ENCODE peak calls at places on chromosome 21, in five cellular contexts. U is heart left ventricle; P is trophoblast cell; G is adipocyte; Y is CD8-positive, alpha-beta memory T cell. L is an unnamed sample.

GRCh38 chr21:33661146-33661545 is 18.8 kb downstream of the ITSN1 start:
- DNase-seq in U (no peak), P (no peak), G (no peak), Y (no peak), L (no peak)

GRCh38 chr21:33578214-33578613 is 10.3 kb downstream of the DONSON start:
- DNase-seq in U (no peak), P (no peak), G (peak; percentile 13), Y (no peak), L (no peak)

GRCh38 chr21:27134513-27134912 is 167.6 kb upstream of the ADAMTS5 start:
- DNase-seq in U (no peak), P (no peak), G (no peak), Y (no peak), L (no peak)

GRCh38 chr21:17784604-17785402 is 34.4 kb downstream of the C21orf91 start:
- DNase-seq in U (no peak), P (no peak), G (no peak), Y (no peak), L (no peak)

GRCh38 chr21:44529503-44530125 is 10.4 kb downstream of the KRTAP10-1 start:
- DNase-seq in U (no peak), P (no peak), G (no peak), Y (no peak), L (no peak)

GRCh38 chr21:17352937-17353655 is 159.7 kb upstream of the CXADR start:
- DNase-seq in U (no peak), P (no peak), G (no peak), Y (no peak), L (no peak)

GRCh38 chr21:14757533-14758327 is 211.6 kb upstream of the SAMSN1 start:
- DNase-seq in U (no peak), P (no peak), G (no peak), Y (no peak), L (no peak)

GRCh38 chr21:26557106-26557505 is 16.0 kb downstream of the CYYR1 start:
- DNase-seq in U (no peak), P (no peak), G (no peak), Y (no peak), L (no peak)

GRCh38 chr21:28334407-28334806 is 658.3 kb downstream of the LTN1 start:
- DNase-seq in U (no peak), P (no peak), G (no peak), Y (no peak), L (no peak)

GRCh38 chr21:29219165-29219770 is 79.5 kb upstream of the BACH1 start:
- DNase-seq in U (no peak), P (peak; percentile 15), G (peak; percentile 44), Y (no peak), L (no peak)

GRCh38 chr21:16534408-16535099 is 804.8 kb downstream of the USP25 start:
- DNase-seq in U (peak; percentile 80), P (no peak), G (no peak), Y (no peak), L (peak; percentile 90)

GRCh38 chr21:29130234-29130993 is at the start of gene MAP3K7CL:
- DNase-seq in U (peak; percentile 51), P (peak; percentile 88), G (peak; percentile 91), Y (no peak), L (peak; percentile 87)

GRCh38 chr21:25329227-25329626 is 278.1 kb downstream of the MRPL39 start:
- DNase-seq in U (no peak), P (no peak), G (peak; percentile 66), Y (no peak), L (no peak)

GRCh38 chr21:20971296-20971921 is 26.8 kb upstream of the NCAM2 start:
- DNase-seq in U (no peak), P (peak; percentile 53), G (peak; percentile 75), Y (no peak), L (no peak)

GRCh38 chr21:44899768-44900558 is 20.7 kb downstream of the ITGB2 start:
- DNase-seq in U (no peak), P (no peak), G (no peak), Y (peak; percentile 35), L (no peak)

GRCh38 chr21:29680273-29680672 is 259.5 kb downstream of the GRIK1 start:
- DNase-seq in U (no peak), P (no peak), G (no peak), Y (no peak), L (no peak)

GRCh38 chr21:33761104-33762036 is 119.1 kb downstream of the ITSN1 start:
- DNase-seq in U (peak; percentile 40), P (peak; percentile 79), G (peak; percentile 94), Y (no peak), L (no peak)

GRCh38 chr21:29436143-29436542 is 137.4 kb downstream of the BACH1 start:
- DNase-seq in U (peak; percentile 36), P (no peak), G (no peak), Y (no peak), L (no peak)

GRCh38 chr21:20419780-20420179 is 578.4 kb upstream of the NCAM2 start:
- DNase-seq in U (no peak), P (no peak), G (no peak), Y (no peak), L (no peak)

GRCh38 chr21:21177353-21177986 is 179.3 kb downstream of the NCAM2 start:
- DNase-seq in U (no peak), P (no peak), G (no peak), Y (no peak), L (no peak)

GRCh38 chr21:25970254-25970930 is 200.2 kb downstream of the APP start:
- DNase-seq in U (no peak), P (no peak), G (no peak), Y (no peak), L (no peak)

GRCh38 chr21:38645282-38645681 is 147.0 kb upstream of the ERG start:
- DNase-seq in U (no peak), P (no peak), G (peak; percentile 48), Y (no peak), L (no peak)
- H3K27me3 ChIP-seq in U (peaks cover 19% of the 10 kb centered on the region), P (no peaks in the 10 kb centered on the region), G (peaks cover 20% of the 10 kb centered on the region), Y (no peaks in the 10 kb centered on the region), L (no peaks in the 10 kb centered on the region)

GRCh38 chr21:31992391-31992790 is 119.6 kb downstream of the HUNK start:
- DNase-seq in U (no peak), P (no peak), G (no peak), Y (no peak), L (no peak)
- H3K27me3 ChIP-seq in U (no peaks in the 10 kb centered on the region), P (no peaks in the 10 kb centered on the region), G (no peaks in the 10 kb centered on the region), Y (no peaks in the 10 kb centered on the region), L (no peaks in the 10 kb centered on the region)

GRCh38 chr21:34889287-34889536 is 159.9 kb downstream of the RUNX1 start:
- DNase-seq in U (peak; percentile 32), P (peak; percentile 78), G (peak; percentile 78), Y (no peak), L (peak; percentile 67)

GRCh38 chr21:34890724-34891609 is 158.1 kb downstream of the RUNX1 start:
- DNase-seq in U (peak; percentile 21), P (peak; percentile 78), G (peak; percentile 77), Y (peak; percentile 47), L (no peak)

GRCh38 chr21:34891610-34891943 is 157.5 kb downstream of the RUNX1 start:
- DNase-seq in U (no peak), P (no peak), G (no peak), Y (no peak), L (no peak)

GRCh38 chr21:34889537-34890257 is 159.4 kb downstream of the RUNX1 start:
- DNase-seq in U (peak; percentile 74), P (peak; percentile 90), G (peak; percentile 95), Y (peak; percentile 79), L (peak; percentile 66)

GRCh38 chr21:34890258-34890723 is 158.8 kb downstream of the RUNX1 start:
- DNase-seq in U (no peak), P (no peak), G (no peak), Y (no peak), L (no peak)
- H3K27me3 ChIP-seq in U (peaks cover 58% of the 10 kb centered on the region), P (peaks cover 9% of the 10 kb centered on the region), G (no peaks in the 10 kb centered on the region), Y (no peaks in the 10 kb centered on the region), L (peaks cover 6% of the 10 kb centered on the region)

GRCh38 chr21:42629856-42630410 is 23.5 kb upstream of the PDE9A start:
- DNase-seq in U (no peak), P (no peak), G (no peak), Y (peak; percentile 8), L (no peak)

GRCh38 chr21:42624936-42625335 is 28.5 kb upstream of the PDE9A start:
- DNase-seq in U (no peak), P (no peak), G (no peak), Y (no peak), L (no peak)

GRCh38 chr21:42630626-42631025 is 22.8 kb upstream of the PDE9A start:
- DNase-seq in U (no peak), P (no peak), G (no peak), Y (peak; percentile 30), L (no peak)

GRCh38 chr21:42626171-42626570 is 27.2 kb upstream of the PDE9A start:
- DNase-seq in U (no peak), P (no peak), G (no peak), Y (no peak), L (no peak)

GRCh38 chr21:42627527-42628289 is 25.7 kb upstream of the PDE9A start:
- DNase-seq in U (peak; percentile 53), P (no peak), G (no peak), Y (no peak), L (no peak)
- H3K27me3 ChIP-seq in U (peaks cover 3% of the 10 kb centered on the region), P (no peaks in the 10 kb centered on the region), G (peaks cover 72% of the 10 kb centered on the region), Y (no peaks in the 10 kb centered on the region), L (no peaks in the 10 kb centered on the region)

GRCh38 chr21:42461881-42462877 is 33.8 kb downstream of the RSPH1 start:
- DNase-seq in U (no peak), P (no peak), G (no peak), Y (no peak), L (no peak)
- H3K27me3 ChIP-seq in U (no peaks in the 10 kb centered on the region), P (no peaks in the 10 kb centered on the region), G (peaks cover 22% of the 10 kb centered on the region), Y (no peaks in the 10 kb centered on the region), L (no peaks in the 10 kb centered on the region)

GRCh38 chr21:38637161-38637560 is 138.9 kb upstream of the ERG start:
- DNase-seq in U (no peak), P (no peak), G (no peak), Y (no peak), L (no peak)

GRCh38 chr21:38643404-38644023 is 145.2 kb upstream of the ERG start:
- DNase-seq in U (no peak), P (no peak), G (no peak), Y (no peak), L (no peak)

GRCh38 chr21:38639782-38640750 is 141.8 kb upstream of the ERG start:
- DNase-seq in U (no peak), P (no peak), G (no peak), Y (no peak), L (no peak)
- H3K27me3 ChIP-seq in U (no peaks in the 10 kb centered on the region), P (no peaks in the 10 kb centered on the region), G (peaks cover 15% of the 10 kb centered on the region), Y (no peaks in the 10 kb centered on the region), L (no peaks in the 10 kb centered on the region)

GRCh38 chr21:46151261-46151988 is 4.0 kb downstream of the FTCD start:
- DNase-seq in U (peak; percentile 6), P (no peak), G (no peak), Y (peak; percentile 49), L (no peak)
- H3K27me3 ChIP-seq in U (no peaks in the 10 kb centered on the region), P (no peaks in the 10 kb centered on the region), G (no peaks in the 10 kb centered on the region), Y (no peaks in the 10 kb centered on the region), L (no peaks in the 10 kb centered on the region)

L was measured in right atrium auricular region.